ENCODE peak calls at places on chromosomes 6 and 20, in six cellular contexts. G, V, X, A, D and Y are unnamed samples.

GRCh38 chr6:4103929-4104328 is 25.0 kb upstream of the FAM217A start:
- DNase-seq in G (no peak), V (no peak), X (no peak), A (no peak), D (no peak), Y (no peak)

GRCh38 chr6:149095842-149096241 is 221.7 kb upstream of the TAB2 start:
- DNase-seq in G (peak; percentile 39), V (peak; percentile 59), X (no peak), A (no peak), D (no peak), Y (no peak)

GRCh38 chr6:65933390-65933789 is 226.4 kb upstream of the EYS start:
- DNase-seq in G (no peak), V (no peak), X (no peak), A (no peak), D (no peak), Y (no peak)

GRCh38 chr6:132511159-132511835 is 1.6 kb downstream of the STX7 start:
- DNase-seq in G (no peak), V (no peak), X (no peak), A (no peak), D (no peak), Y (no peak)

GRCh38 chr20:53606364-53606985 is 12.8 kb upstream of the ZNF217 start:
- DNase-seq in G (no peak), V (no peak), X (no peak), A (peak; percentile 37), D (no peak), Y (no peak)

GRCh38 chr20:25248501-25249172 is 752 bp downstream of the PYGB start:
- DNase-seq in G (no peak), V (no peak), X (peak; percentile 39), A (peak; percentile 45), D (peak; percentile 54), Y (peak; percentile 61)

GRCh38 chr20:23361108-23361650 is 803 bp upstream of the GZF1 start:
- DNase-seq in G (no peak), V (no peak), X (no peak), A (no peak), D (no peak), Y (no peak)

GRCh38 chr6:110357696-110358535 is at the start of gene METTL24:
- DNase-seq in G (peak; percentile 23), V (no peak), X (peak; percentile 40), A (no peak), D (peak; percentile 62), Y (no peak)